ENCODE peak calls at places on chromosomes 7 and 10, in six cellular contexts. H is GM12878, C is fibroblast of lung, I is cerebellum, K is ELR, A is hippocampal formation. Y is an unnamed sample.

GRCh38 chr7:47795631-47796030 is 152.6 kb downstream of the PKD1L1 start:
- DNase-seq in H (no peak), A (no peak), I (no peak), K (peak), C (peak), Y (no peak)

GRCh38 chr10:91144961-91145360 is 75.5 kb upstream of the PCGF5 start:
- DNase-seq in A (no peak), C (peak), H (no peak), I (no peak), K (peak), Y (no peak)

GRCh38 chr10:79905322-79906314 is 43.3 kb downstream of the SFTPD start:
- DNase-seq in A (no peak), H (no peak), C (peak), K (peak), I (no peak), Y (peak)

GRCh38 chr10:103153302-103153759 is 39.7 kb downstream of the NT5C2 start:
- DNase-seq in C (peak), H (no peak), K (no peak), A (peak), I (peak), Y (peak)

GRCh38 chr10:118106426-118106825 is 59.7 kb upstream of the RAB11FIP2 start:
- DNase-seq in K (peak), A (no peak), H (no peak), I (no peak), C (peak), Y (peak)

GRCh38 chr10:101285519-101286070 is 56.3 kb upstream of the LBX1 start:
- DNase-seq in A (no peak), K (no peak), C (no peak), H (no peak), I (no peak), Y (no peak)

GRCh38 chr10:77664018-77664417 is 26.4 kb upstream of the KCNMA1 start:
- DNase-seq in K (no peak), A (no peak), I (no peak), C (no peak), H (no peak), Y (no peak)

GRCh38 chr10:62083413-62083794 is 181.9 kb downstream of the ARID5B start:
- DNase-seq in H (no peak), A (no peak), K (no peak), C (peak), I (no peak), Y (no peak)

GRCh38 chr10:131461093-131461492 is 149.6 kb upstream of the TCERG1L start:
- DNase-seq in I (no peak), C (no peak), H (no peak), K (no peak), A (no peak), Y (no peak)

GRCh38 chr7:150934045-150934766 is 43.9 kb downstream of the KCNH2 start:
- DNase-seq in I (no peak), K (no peak), A (no peak), H (no peak), C (no peak), Y (no peak)

GRCh38 chr7:94453898-94454297 is 55.7 kb upstream of the CASD1 start:
- DNase-seq in H (no peak), C (no peak), A (no peak), K (no peak), I (no peak), Y (no peak)

GRCh38 chr7:76292206-76292573 is 10.3 kb upstream of the HSPB1 start:
- DNase-seq in K (peak), I (no peak), A (no peak), H (no peak), C (peak), Y (no peak)

GRCh38 chr7:102216573-102217314 is 69.9 kb upstream of the SH2B2 start:
- DNase-seq in A (no peak), K (no peak), I (no peak), C (no peak), H (no peak), Y (peak)

GRCh38 chr7:21086688-21087087 is 300.0 kb upstream of the SP8 start:
- DNase-seq in A (no peak), H (no peak), K (no peak), I (no peak), C (no peak), Y (no peak)

GRCh38 chr7:155794196-155794595 is 18.1 kb downstream of the SHH start:
- DNase-seq in I (no peak), A (no peak), C (no peak), H (no peak), K (no peak), Y (no peak)

GRCh38 chr10:58023341-58024073 is 244.2 kb downstream of the IPMK start:
- DNase-seq in A (no peak), I (no peak), H (no peak), K (peak), C (peak), Y (no peak)

GRCh38 chr10:71613303-71613777 is 106.2 kb downstream of the C10orf105 start:
- DNase-seq in K (no peak), C (peak), H (no peak), A (no peak), I (no peak), Y (no peak)

GRCh38 chr7:12518920-12519681 is 51.4 kb upstream of the SCIN start:
- DNase-seq in I (no peak), A (no peak), C (peak), K (peak), H (no peak), Y (no peak)

GRCh38 chr10:129756912-129757861 is 206.9 kb downstream of the EBF3 start:
- DNase-seq in I (no peak), C (no peak), H (no peak), A (no peak), K (no peak), Y (peak)

GRCh38 chr10:69281507-69282413 is 3.5 kb downstream of the HK1 start:
- DNase-seq in I (no peak), H (no peak), K (no peak), A (no peak), C (no peak), Y (no peak)

GRCh38 chr7:29968683-29969457 is 20.7 kb downstream of the SCRN1 start:
- DNase-seq in H (no peak), I (peak), K (peak), A (peak), C (peak), Y (peak)

GRCh38 chr7:77697535-77697831 is 1.2 kb downstream of the RSBN1L start:
- DNase-seq in A (no peak), K (no peak), H (no peak), I (peak), C (no peak), Y (no peak)

GRCh38 chr7:139763330-139763729 is 14.5 kb downstream of the HIPK2 start:
- DNase-seq in A (no peak), C (peak), K (no peak), H (no peak), I (no peak), Y (no peak)

GRCh38 chr7:55245271-55245723 is 119.8 kb upstream of the LANCL2 start:
- DNase-seq in I (no peak), C (peak), A (peak), K (peak), H (no peak), Y (no peak)

Y was measured in G401.